ENCODE peak calls at places on chromosomes 3 and 15, in ten cellular contexts. C is CD8-positive, alpha-beta T cell; Q is heart left ventricle; V is PC-9; O is hepatocyte; B is lung; R is CD4-positive, alpha-beta memory T cell; Y is mucosa of descending colon; N is pancreas; E is mesendoderm. I is an unnamed sample. For H3K36me3, the result is how much of the 10 kb centered on the place peaks cover.

GRCh38 chr3:167166594-167167253 is 213.4 kb downstream of the ZBBX start:
- DNase-seq in C (no peak), Q (peak), V (no peak), O (no peak), B (no peak), R (no peak), Y (no peak), N (peak), E (peak), I (no peak)

GRCh38 chr3:72375237-72376154 is 472.7 kb downstream of the SHQ1 start:
- DNase-seq in C (no peak), Q (no peak), V (no peak), O (no peak), B (no peak), R (no peak), Y (no peak), N (no peak), E (no peak), I (no peak)

GRCh38 chr3:197847866-197848401 is 56.9 kb downstream of the LRCH3 start:
- DNase-seq in C (peak), Q (no peak), V (no peak), O (peak), B (no peak), R (peak), Y (no peak), N (no peak), E (no peak), I (no peak)

GRCh38 chr3:120425877-120426276 is 24.9 kb downstream of the FSTL1 start:
- DNase-seq in C (no peak), Q (peak), V (no peak), O (peak), B (no peak), R (no peak), Y (no peak), N (no peak), E (no peak), I (no peak)

GRCh38 chr3:66372681-66373350 is 128.0 kb downstream of the LRIG1 start:
- DNase-seq in C (peak), Q (peak), V (no peak), O (peak), B (no peak), R (peak), Y (peak), N (peak), E (peak), I (peak)

GRCh38 chr3:192303235-192303634 is 424.1 kb downstream of the FGF12 start:
- DNase-seq in C (no peak), Q (no peak), V (no peak), O (no peak), B (no peak), R (no peak), Y (no peak), N (no peak), E (peak), I (no peak)

GRCh38 chr15:38707802-38708671 is 143.4 kb upstream of the RASGRP1 start:
- DNase-seq in C (no peak), Q (no peak), V (peak), O (peak), B (no peak), R (peak), Y (no peak), N (no peak), E (peak), I (peak)

GRCh38 chr3:188315563-188315962 is 161.6 kb downstream of the LPP start:
- DNase-seq in C (no peak), Q (no peak), V (no peak), O (no peak), B (no peak), R (no peak), Y (no peak), N (no peak), E (no peak), I (no peak)

GRCh38 chr15:101313041-101313761 is 18.2 kb upstream of the SNRPA1 start:
- DNase-seq in C (no peak), Q (no peak), V (no peak), O (no peak), B (no peak), R (no peak), Y (no peak), N (no peak), E (no peak), I (no peak)

GRCh38 chr3:190585771-190586630 is 72.1 kb downstream of the IL1RAP start:
- DNase-seq in C (no peak), Q (peak), V (peak), O (peak), B (peak), R (no peak), Y (no peak), N (no peak), E (peak), I (no peak)

GRCh38 chr3:178308696-178309278 is 227.4 kb upstream of the KCNMB2 start:
- DNase-seq in C (no peak), Q (no peak), V (no peak), O (no peak), B (no peak), R (no peak), Y (no peak), N (no peak), E (no peak), I (no peak)

GRCh38 chr15:74956648-74957300 is at the start of gene RPP25:
- DNase-seq in C (peak), Q (peak), V (peak), O (peak), B (peak), R (peak), Y (peak), N (peak), E (peak), I (no peak)

GRCh38 chr3:183553263-183554026 is 2.1 kb downstream of the KLHL6 start:
- DNase-seq in C (no peak), Q (no peak), V (no peak), O (no peak), B (no peak), R (no peak), Y (no peak), N (no peak), E (peak), I (no peak)

GRCh38 chr3:67044955-67045354 is 46.8 kb downstream of the KBTBD8 start:
- DNase-seq in C (no peak), Q (no peak), V (no peak), O (no peak), B (no peak), R (no peak), Y (no peak), N (no peak), E (peak), I (no peak)

GRCh38 chr15:91930092-91930491 is 76.6 kb downstream of the SLCO3A1 start:
- DNase-seq in C (no peak), Q (no peak), V (no peak), O (no peak), B (no peak), R (no peak), Y (no peak), N (no peak), E (no peak), I (no peak)

GRCh38 chr15:78879517-78880241 is 7.0 kb downstream of the MORF4L1 start:
- DNase-seq in C (no peak), Q (no peak), V (no peak), O (no peak), B (no peak), R (no peak), Y (no peak), N (no peak), E (no peak), I (no peak)

GRCh38 chr15:78878356-78878755 is 5.7 kb downstream of the MORF4L1 start:
- DNase-seq in C (no peak), Q (no peak), V (no peak), O (no peak), B (no peak), R (no peak), Y (no peak), N (no peak), E (no peak), I (no peak)

GRCh38 chr15:78881681-78882080 is 9.0 kb downstream of the MORF4L1 start:
- DNase-seq in C (no peak), Q (no peak), V (no peak), O (peak), B (no peak), R (no peak), Y (no peak), N (no peak), E (no peak), I (no peak)

GRCh38 chr15:78880242-78880533 is 7.5 kb downstream of the MORF4L1 start:
- DNase-seq in C (no peak), Q (no peak), V (no peak), O (no peak), B (no peak), R (no peak), Y (no peak), N (no peak), E (no peak), I (no peak)

DNA sequence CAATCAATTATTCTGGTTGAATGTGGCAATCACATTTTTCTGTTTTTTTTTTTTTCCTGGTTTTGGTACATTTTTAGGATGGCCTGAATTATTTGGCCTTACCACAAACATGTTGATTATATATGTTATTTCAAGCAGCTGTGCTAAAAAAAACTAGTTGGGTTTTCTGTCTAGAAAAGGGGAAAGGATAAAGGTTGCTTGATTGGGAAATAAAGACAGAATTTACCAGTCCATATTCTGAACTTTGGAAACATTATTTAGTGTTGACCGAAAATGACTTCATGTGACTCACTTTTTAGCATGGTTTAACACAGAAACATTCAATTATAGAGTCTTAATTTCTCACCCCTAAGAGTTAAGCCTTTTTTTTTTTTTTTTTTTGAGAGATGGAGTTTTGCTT is 8.1 kb downstream of the MORF4L1 start:
- DNase-seq in C (no peak), Q (no peak), V (no peak), O (no peak), B (no peak), R (no peak), Y (no peak), N (no peak), E (no peak), I (no peak)
- H3K36me3 ChIP-seq in C (under half), Q (half or more), V (half or more), O (under half), B (under half), R (under half), Y (under half), N (under half), E (under half), I (under half)

GRCh38 chr3:12512534-12513101 is 28.3 kb downstream of the TSEN2 start:
- DNase-seq in C (no peak), Q (no peak), V (no peak), O (no peak), B (no peak), R (no peak), Y (no peak), N (no peak), E (no peak), I (no peak)

GRCh38 chr3:12516873-12517272 is 28.4 kb downstream of the MKRN2OS start:
- DNase-seq in C (no peak), Q (no peak), V (no peak), O (no peak), B (no peak), R (no peak), Y (no peak), N (no peak), E (peak), I (no peak)

GRCh38 chr3:12509466-12509865 is 25.2 kb downstream of the TSEN2 start:
- DNase-seq in C (no peak), Q (no peak), V (no peak), O (no peak), B (no peak), R (no peak), Y (no peak), N (no peak), E (no peak), I (no peak)

GRCh38 chr3:12515631-12516030 is 29.7 kb downstream of the MKRN2OS start:
- DNase-seq in C (no peak), Q (no peak), V (no peak), O (no peak), B (no peak), R (no peak), Y (no peak), N (no peak), E (no peak), I (no peak)

DNA sequence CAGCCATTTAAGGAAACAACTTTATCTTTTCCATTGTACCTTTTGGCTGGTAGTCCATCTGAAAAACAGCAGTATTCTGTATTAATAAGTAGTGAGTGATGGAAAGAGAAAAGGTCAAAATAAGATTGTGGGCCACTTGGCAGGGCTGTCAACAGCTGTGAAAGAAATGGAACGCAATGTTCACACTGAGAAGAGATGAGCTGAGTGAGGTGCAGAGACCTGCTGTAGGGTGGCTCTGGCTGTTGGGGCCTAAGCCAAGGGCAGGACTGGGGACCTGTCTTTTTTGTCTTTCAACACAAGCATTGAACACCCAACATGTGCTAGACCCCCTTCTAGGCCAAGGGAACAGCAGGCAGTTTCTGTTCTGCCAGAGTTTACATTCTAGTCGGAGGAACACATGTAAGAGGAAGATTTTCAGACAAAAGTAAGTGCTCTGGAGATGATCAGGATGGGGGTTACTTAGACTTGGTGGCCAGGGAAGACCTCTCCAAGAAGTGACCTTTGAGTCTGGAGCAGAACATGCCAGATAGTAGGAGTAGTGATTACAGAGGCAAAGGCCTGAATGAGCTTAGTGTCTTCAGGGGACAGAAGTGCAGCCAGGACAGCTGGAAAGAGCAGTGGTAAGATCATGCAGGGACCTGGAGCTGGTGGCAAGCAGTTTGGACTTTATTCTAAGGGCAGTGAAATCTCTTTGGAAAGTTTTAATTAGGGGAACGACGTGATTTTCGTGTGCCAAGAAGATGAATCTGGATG is 29.6 kb downstream of the TSEN2 start:
- DNase-seq in C (no peak), Q (peak), V (no peak), O (no peak), B (no peak), R (no peak), Y (no peak), N (no peak), E (no peak), I (no peak)
- H3K36me3 ChIP-seq in C (under half), Q (under half), V (under half), O (under half), B (under half), R (under half), Y (under half), N (under half), E (under half), I (under half)

GRCh38 chr3:36827133-36827532 is 62.8 kb upstream of the DCLK3 start:
- DNase-seq in C (no peak), Q (no peak), V (no peak), O (no peak), B (no peak), R (no peak), Y (no peak), N (no peak), E (no peak), I (no peak)
- H3K36me3 ChIP-seq in C (under half), Q (half or more), V (under half), O (under half), B (under half), R (half or more), Y (under half), N (under half), E (under half), I (under half)

GRCh38 chr15:70092462-70092850 is 5.3 kb downstream of the TLE3 start:
- DNase-seq in C (no peak), Q (no peak), V (no peak), O (no peak), B (no peak), R (no peak), Y (no peak), N (no peak), E (no peak), I (no peak)

GRCh38 chr15:70093070-70093469 is 4.6 kb downstream of the TLE3 start:
- DNase-seq in C (no peak), Q (no peak), V (no peak), O (no peak), B (no peak), R (no peak), Y (no peak), N (no peak), E (peak), I (no peak)

GRCh38 chr15:70093481-70094309 is 4.0 kb downstream of the TLE3 start:
- DNase-seq in C (no peak), Q (no peak), V (peak), O (peak), B (no peak), R (no peak), Y (peak), N (peak), E (peak), I (no peak)

GRCh38 chr15:70090436-70091291 is 7.1 kb downstream of the TLE3 start:
- DNase-seq in C (no peak), Q (no peak), V (no peak), O (peak), B (no peak), R (no peak), Y (no peak), N (no peak), E (peak), I (no peak)

DNA sequence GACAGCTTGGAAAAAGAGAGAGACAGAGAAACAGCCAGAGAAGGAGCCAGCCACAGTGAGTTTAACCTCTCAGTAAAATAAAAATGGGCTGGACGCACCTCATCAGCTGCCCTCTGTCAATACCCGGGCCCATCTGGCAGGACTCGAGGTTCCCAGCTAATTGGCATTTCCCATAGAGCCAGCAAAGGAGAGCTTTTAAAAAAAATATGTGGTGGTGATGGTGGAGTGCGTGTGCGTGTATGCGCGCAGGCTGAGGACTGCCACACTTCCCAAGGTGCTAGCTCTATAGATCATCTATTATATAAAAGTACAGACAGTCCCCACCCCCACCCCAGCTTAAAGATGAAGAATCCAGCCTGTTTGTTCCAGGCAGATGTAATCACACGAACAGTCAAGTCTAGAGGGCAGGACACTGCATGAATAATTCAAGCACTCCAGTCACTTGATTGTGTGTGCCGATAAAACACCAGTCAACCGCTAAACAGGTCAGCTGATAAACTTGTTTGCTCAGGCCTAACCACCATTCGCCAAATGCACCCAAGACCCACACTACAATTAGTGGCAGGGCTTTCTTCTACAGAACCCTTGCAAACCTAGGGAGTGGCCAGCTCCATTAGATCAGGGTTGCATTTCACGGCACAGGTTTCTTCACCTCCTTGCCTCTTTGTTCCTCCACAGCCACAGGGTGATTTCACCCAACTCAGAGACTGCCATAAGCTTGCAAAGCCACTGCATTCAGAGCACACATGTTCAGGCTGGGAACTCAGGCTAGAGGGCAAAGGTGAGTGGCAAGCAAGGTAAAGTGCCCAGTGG is 5.9 kb downstream of the TLE3 start:
- DNase-seq in C (no peak), Q (no peak), V (peak), O (peak), B (peak), R (peak), Y (peak), N (no peak), E (peak), I (no peak)
- H3K36me3 ChIP-seq in C (under half), Q (under half), V (under half), O (under half), B (under half), R (under half), Y (under half), N (under half), E (under half), I (under half)

GRCh38 chr15:77035999-77036471 is 34.9 kb downstream of the TSPAN3 start:
- DNase-seq in C (no peak), Q (peak), V (no peak), O (no peak), B (no peak), R (peak), Y (no peak), N (no peak), E (no peak), I (no peak)

GRCh38 chr15:77039217-77039533 is 31.7 kb downstream of the TSPAN3 start:
- DNase-seq in C (no peak), Q (no peak), V (no peak), O (no peak), B (no peak), R (no peak), Y (no peak), N (no peak), E (no peak), I (no peak)

GRCh38 chr15:77038312-77039216 is 32.3 kb downstream of the TSPAN3 start:
- DNase-seq in C (no peak), Q (no peak), V (no peak), O (no peak), B (no peak), R (no peak), Y (no peak), N (no peak), E (no peak), I (no peak)

GRCh38 chr15:77036537-77037474 is 34.1 kb downstream of the TSPAN3 start:
- DNase-seq in C (no peak), Q (peak), V (no peak), O (peak), B (peak), R (peak), Y (no peak), N (no peak), E (no peak), I (no peak)

GRCh38 chr15:77037475-77038209 is 33.3 kb downstream of the TSPAN3 start:
- DNase-seq in C (no peak), Q (peak), V (no peak), O (no peak), B (no peak), R (peak), Y (no peak), N (peak), E (no peak), I (no peak)
- H3K36me3 ChIP-seq in C (under half), Q (under half), V (under half), O (under half), B (under half), R (under half), Y (under half), N (under half), E (under half), I (under half)

DNA sequence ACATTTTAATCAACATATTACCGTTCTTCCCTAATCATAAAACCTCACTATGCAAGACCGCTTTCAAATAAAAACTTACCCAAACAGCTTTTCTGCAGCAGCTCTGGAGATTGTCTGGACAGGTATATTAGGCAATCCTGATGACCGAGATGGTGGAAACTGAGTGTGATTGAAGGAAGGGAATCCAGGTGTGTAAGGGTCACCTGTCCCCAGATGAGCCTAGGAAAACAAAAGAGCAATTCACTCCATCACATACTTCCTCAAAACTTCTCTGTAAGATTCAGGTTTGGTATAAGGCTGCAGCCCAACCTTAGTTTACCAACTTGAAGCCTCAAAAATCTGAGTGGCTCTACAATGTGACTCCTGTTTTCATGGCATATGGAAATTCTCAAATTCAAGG is 14.5 kb downstream of the TFRC start:
- DNase-seq in C (no peak), Q (no peak), V (no peak), O (no peak), B (no peak), R (no peak), Y (no peak), N (no peak), E (no peak), I (no peak)
- H3K36me3 ChIP-seq in C (half or more), Q (half or more), V (half or more), O (under half), B (half or more), R (half or more), Y (under half), N (half or more), E (under half), I (under half)

GRCh38 chr3:48599509-48600285 is 4.6 kb upstream of the COL7A1 start:
- DNase-seq in C (no peak), Q (no peak), V (no peak), O (no peak), B (no peak), R (no peak), Y (no peak), N (no peak), E (no peak), I (no peak)
- H3K36me3 ChIP-seq in C (half or more), Q (half or more), V (under half), O (under half), B (under half), R (half or more), Y (under half), N (under half), E (under half), I (half or more)

I was measured in iPS DF 6.9.